ENCODE peak calls at places on chromosomes 2 and 18, in ten cellular contexts. H is suprapubic skin; Z is cardiac muscle cell; C is coronary artery; U is CD8-positive, alpha-beta T cell; I is SK-N-SH; L is CD8-positive, alpha-beta memory T cell; X is MM.1S; N is H1; Q is gastrocnemius medialis. E is an unnamed sample.

GRCh38 chr2:41930807-41931566 is 116.8 kb upstream of the PKDCC start:
- DNase-seq in U (no peak), C (no peak), Q (no peak), Z (peak; percentile 59), I (no peak), L (no peak), X (no peak), N (no peak), H (no peak), E (no peak)

GRCh38 chr2:203914546-203915169 is 21.9 kb upstream of the ICOS start:
- DNase-seq in Q (no peak), N (no peak), Z (no peak), C (no peak), H (no peak), U (no peak), I (no peak), L (peak; percentile 49), X (no peak), E (no peak)

GRCh38 chr2:228700638-228701037 is 519.2 kb upstream of the SPHKAP start:
- DNase-seq in X (peak; percentile 16), Q (no peak), U (no peak), I (no peak), N (no peak), C (no peak), Z (peak; percentile 82), H (no peak), L (no peak), E (no peak)

GRCh38 chr18:14962626-14963025 is 214.7 kb downstream of the ANKRD30B start:
- DNase-seq in I (no peak), U (no peak), X (no peak), Z (no peak), N (no peak), L (no peak), H (peak; percentile 54), Q (no peak), C (no peak), E (no peak)

GRCh38 chr2:107595749-107596148 is 230.9 kb upstream of the RGPD4 start:
- DNase-seq in Z (peak; percentile 26), X (no peak), L (no peak), H (no peak), C (no peak), U (no peak), I (no peak), Q (no peak), N (no peak), E (no peak)

GRCh38 chr2:189285351-189285750 is 105.8 kb upstream of the COL5A2 start:
- DNase-seq in X (no peak), Q (no peak), H (no peak), U (no peak), I (no peak), N (no peak), L (no peak), C (no peak), Z (no peak), E (no peak)

GRCh38 chr18:24499814-24500601 is 39.6 kb downstream of the HRH4 start:
- DNase-seq in N (no peak), H (no peak), Q (no peak), C (peak; percentile 33), U (no peak), L (no peak), X (no peak), Z (peak; percentile 3), I (no peak), E (no peak)

GRCh38 chr2:223054193-223054781 is 2.3 kb downstream of the KCNE4 start:
- DNase-seq in I (no peak), X (no peak), Q (peak; percentile 75), C (peak; percentile 85), L (no peak), H (peak; percentile 89), Z (peak; percentile 89), N (no peak), U (no peak), E (peak; percentile 26)

GRCh38 chr2:161416294-161416632 is at the start of gene TBR1:
- DNase-seq in X (no peak), Z (no peak), Q (no peak), U (no peak), N (no peak), L (no peak), C (no peak), H (no peak), I (peak; percentile 41), E (no peak)

GRCh38 chr2:46229134-46230063 is 67.8 kb upstream of the EPAS1 start:
- DNase-seq in X (no peak), I (no peak), H (no peak), C (no peak), Z (peak; percentile 22), Q (no peak), U (no peak), L (peak; percentile 40), N (peak; percentile 50), E (peak; percentile 47)

GRCh38 chr2:201220102-201220570 is 37.2 kb downstream of the CASP10 start:
- DNase-seq in X (peak; percentile 66), H (no peak), U (no peak), Q (no peak), C (no peak), N (no peak), Z (peak; percentile 68), I (peak; percentile 27), L (no peak), E (peak; percentile 41)

GRCh38 chr2:65456074-65456473 is 23.7 kb upstream of the SPRED2 start:
- DNase-seq in Q (no peak), Z (peak; percentile 60), C (no peak), H (no peak), U (no peak), I (no peak), X (no peak), N (no peak), L (no peak), E (no peak)

GRCh38 chr2:19577668-19578067 is 219.2 kb upstream of the OSR1 start:
- DNase-seq in X (no peak), Z (no peak), I (no peak), U (no peak), Q (no peak), H (no peak), L (no peak), N (no peak), C (no peak), E (no peak)

GRCh38 chr18:26082475-26082874 is 7.9 kb downstream of the SS18 start:
- DNase-seq in Q (no peak), I (no peak), Z (peak; percentile 34), X (no peak), L (no peak), N (no peak), C (no peak), H (no peak), U (no peak), E (no peak)

GRCh38 chr18:55382277-55382805 is 205.7 kb downstream of the TCF4 start:
- DNase-seq in H (no peak), N (no peak), Q (no peak), C (no peak), X (no peak), I (no peak), Z (no peak), U (no peak), L (no peak), E (no peak)

GRCh38 chr2:219506802-219507554 is 7.3 kb upstream of the ASIC4 start:
- DNase-seq in C (no peak), I (peak; percentile 52), Z (no peak), U (no peak), L (no peak), H (no peak), X (no peak), Q (no peak), N (no peak), E (no peak)
- H3K4me3 ChIP-seq in C (no peak overlapping the region), I (no peak overlapping the region), Z (no peak overlapping the region), U (no peak overlapping the region), L (no peak overlapping the region), H (no peak overlapping the region), X (no peak overlapping the region), Q (no peak overlapping the region), N (no peak overlapping the region), E (no peak overlapping the region)

DNA sequence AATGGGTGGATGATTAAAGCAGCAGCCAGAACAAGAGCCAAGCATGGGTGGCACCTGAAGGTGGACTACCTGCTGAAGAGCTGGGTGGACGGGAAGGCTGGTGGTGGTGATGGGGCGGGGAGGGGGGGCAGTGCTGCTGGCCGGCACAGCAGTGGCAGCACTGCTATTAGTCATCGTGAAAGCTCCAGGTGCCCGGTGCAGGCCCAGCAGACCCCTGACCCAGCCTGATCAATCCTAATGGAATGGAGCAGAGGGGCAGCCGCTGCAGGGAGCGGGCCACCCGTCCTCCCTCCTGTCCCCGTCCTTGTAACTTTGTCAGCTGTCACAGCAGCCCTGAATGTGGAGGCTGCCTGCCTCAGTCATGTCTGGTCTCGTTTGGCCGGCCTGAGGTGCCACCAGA is 174.9 kb downstream of the CELF4 start:
- DNase-seq in H (no peak), I (no peak), C (no peak), U (no peak), Q (no peak), L (no peak), N (no peak), Z (no peak), X (no peak), E (no peak)
- H3K27ac ChIP-seq in H (no peak overlapping the region), I (no peak overlapping the region), C (no peak overlapping the region), U (no peak overlapping the region), Q (no peak overlapping the region), L (no peak overlapping the region), N (no peak overlapping the region), Z (no peak overlapping the region), X (no peak overlapping the region), E (no peak overlapping the region)

GRCh38 chr2:133641497-133641896 is 73.2 kb upstream of the NCKAP5 start:
- DNase-seq in L (no peak), U (no peak), Q (no peak), H (peak; percentile 80), C (no peak), N (no peak), Z (no peak), X (no peak), I (no peak), E (peak; percentile 61)
- H3K4me3 ChIP-seq in L (no peak overlapping the region), U (no peak overlapping the region), Q (no peak overlapping the region), H (no peak overlapping the region), C (no peak overlapping the region), N (no peak overlapping the region), Z (no peak overlapping the region), X (no peak overlapping the region), I (no peak overlapping the region), E (no peak overlapping the region)

DNA sequence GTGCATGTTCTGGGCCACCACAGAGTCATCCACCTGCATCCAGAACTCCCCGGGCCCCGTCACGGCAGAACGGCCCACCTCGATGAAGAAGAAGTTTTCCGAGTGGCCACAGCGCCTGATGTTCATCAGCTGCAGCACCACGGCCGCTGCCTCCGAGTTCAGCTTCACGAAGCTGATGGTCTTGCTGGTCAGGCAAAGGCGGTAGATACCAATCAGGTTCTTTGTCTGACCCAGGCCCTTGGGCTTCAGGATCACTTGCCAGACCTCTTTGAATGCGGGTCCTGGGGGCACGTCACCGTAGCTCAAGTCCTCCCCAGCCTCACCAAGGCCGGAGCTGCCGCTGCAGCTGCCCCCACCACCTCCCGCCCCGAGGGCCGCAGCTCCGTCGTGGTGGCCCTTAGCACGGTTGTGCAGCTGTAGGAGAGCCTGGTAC is 1.6 kb downstream of the IRS1 start:
- DNase-seq in U (no peak), X (no peak), L (no peak), H (no peak), Q (peak; percentile 25), N (no peak), C (no peak), I (no peak), Z (no peak), E (no peak)
- H3K27ac ChIP-seq in U (peak overlapping the region; percentile 51), X (peak overlapping the region; percentile 76), L (no peak overlapping the region), H (peak overlapping the region; percentile 86), Q (peak overlapping the region; percentile 98), N (no peak overlapping the region), C (peak overlapping the region; percentile 91), I (no peak overlapping the region), Z (no peak overlapping the region), E (peak overlapping the region; percentile 96)

GRCh38 chr2:241161646-241162281 is 11.5 kb downstream of the PPP1R7 start:
- DNase-seq in C (peak; percentile 84), N (no peak), L (no peak), I (no peak), H (peak; percentile 88), Z (peak; percentile 91), X (no peak), U (no peak), Q (peak; percentile 99), E (peak; percentile 32)
- H3K4me3 ChIP-seq in C (no peak overlapping the region), N (no peak overlapping the region), L (no peak overlapping the region), I (no peak overlapping the region), H (no peak overlapping the region), Z (no peak overlapping the region), X (no peak overlapping the region), U (no peak overlapping the region), Q (no peak overlapping the region), E (no peak overlapping the region)